ENCODE peak calls at places on chromosomes 6 and 20, in nine cellular contexts. Q is HFF-Myc; Y is HL-60; M is GM06990; Z is HFFc6; R is body of pancreas; D is CD8-positive, alpha-beta T cell; W is tibial artery; G is dorsolateral prefrontal cortex. T is an unnamed sample.

GRCh38 chr6:71126506-71126905 is 162.1 kb upstream of the OGFRL1 start:
- DNase-seq in Y (no peak), R (no peak), Z (no peak), D (no peak), Q (no peak), G (no peak), M (no peak), W (no peak), T (no peak)

GRCh38 chr6:13063300-13063918 is 264.9 kb downstream of the TBC1D7 start:
- DNase-seq in R (no peak), D (no peak), Y (no peak), M (no peak), W (no peak), Z (no peak), G (no peak), Q (no peak), T (no peak)

GRCh38 chr20:3563548-3564177 is 92.8 kb downstream of the ATRN start:
- DNase-seq in G (no peak), R (peak), Y (peak), W (no peak), M (no peak), D (no peak), Q (peak), Z (peak), T (no peak)

GRCh38 chr20:8853805-8854338 is 215.0 kb upstream of the PLCB4 start:
- DNase-seq in Z (peak), Y (peak), Q (peak), G (no peak), W (no peak), M (no peak), D (no peak), R (peak), T (no peak)

GRCh38 chr6:100472674-100473073 is 8.0 kb upstream of the SIM1 start:
- DNase-seq in D (no peak), M (no peak), Z (peak), G (no peak), Q (no peak), R (no peak), Y (no peak), W (no peak), T (no peak)

GRCh38 chr6:159203304-159204005 is 34.3 kb downstream of the FNDC1 start:
- DNase-seq in D (no peak), G (no peak), W (peak), Y (no peak), M (no peak), Q (peak), R (no peak), Z (peak), T (no peak)

GRCh38 chr20:50625986-50626677 is 65.2 kb downstream of the RIPOR3 start:
- DNase-seq in Q (no peak), G (no peak), Y (peak), Z (peak), M (no peak), R (peak), D (no peak), W (peak), T (no peak)

GRCh38 chr20:36644032-36644712 is 1.8 kb downstream of the SLA2 start:
- DNase-seq in R (no peak), Z (no peak), Y (no peak), M (peak), D (peak), Q (no peak), W (no peak), G (no peak), T (no peak)

GRCh38 chr20:20079102-20079784 is 26.9 kb downstream of the CFAP61 start:
- DNase-seq in G (no peak), Q (no peak), M (no peak), R (no peak), Y (no peak), W (no peak), Z (no peak), D (no peak), T (no peak)

GRCh38 chr20:35319206-35320197 is 27.3 kb upstream of the FAM83C start:
- DNase-seq in M (no peak), D (no peak), Y (no peak), Z (peak), W (no peak), G (no peak), Q (no peak), R (no peak), T (no peak)

GRCh38 chr6:84249724-84250123 is 22.3 kb upstream of the CEP162 start:
- DNase-seq in W (no peak), Z (no peak), Y (no peak), R (no peak), G (no peak), M (no peak), D (no peak), Q (peak), T (no peak)

GRCh38 chr6:158642097-158642601 is 2.4 kb downstream of the DYNLT1 start:
- DNase-seq in M (no peak), Y (no peak), G (no peak), Z (peak), Q (no peak), D (no peak), W (peak), R (no peak), T (no peak)

GRCh38 chr6:11380969-11381744 is 148.7 kb upstream of the NEDD9 start:
- DNase-seq in W (no peak), Q (no peak), M (no peak), Y (no peak), Z (no peak), D (no peak), R (no peak), G (no peak), T (no peak)

GRCh38 chr20:25314497-25315417 is 66.9 kb downstream of the PYGB start:
- DNase-seq in G (peak), R (peak), W (peak), Q (no peak), M (no peak), Z (no peak), Y (no peak), D (no peak), T (no peak)

GRCh38 chr20:50335866-50336265 is 145.2 kb downstream of the CEBPB start:
- DNase-seq in G (no peak), R (no peak), M (no peak), Z (no peak), Y (no peak), Q (no peak), W (no peak), D (no peak), T (no peak)

GRCh38 chr6:26195924-26196845 is 109.0 kb downstream of the HFE start:
- DNase-seq in G (no peak), Q (no peak), R (no peak), W (no peak), Z (peak), D (peak), Y (peak), M (peak), T (no peak)

GRCh38 chr20:60261323-60261722 is 303.1 kb downstream of the CDH26 start:
- DNase-seq in G (no peak), R (no peak), W (no peak), M (no peak), Y (no peak), D (no peak), Q (no peak), Z (no peak), T (no peak)

GRCh38 chr20:58081842-58082241 is 146.6 kb downstream of the ANKRD60 start:
- DNase-seq in Q (peak), Z (peak), D (no peak), G (no peak), W (no peak), M (no peak), R (no peak), Y (no peak), T (no peak)

GRCh38 chr6:156167289-156168076 is 609.7 kb upstream of the ARID1B start:
- DNase-seq in R (no peak), G (no peak), W (no peak), Y (no peak), M (no peak), Q (no peak), D (no peak), Z (peak), T (no peak)

GRCh38 chr6:16318538-16318937 is 80.2 kb downstream of the GMPR start:
- DNase-seq in Z (peak), M (no peak), D (peak), Y (no peak), R (no peak), W (peak), G (no peak), Q (no peak), T (no peak)

GRCh38 chr6:94501546-94501945 is 1075.8 kb upstream of the MANEA start:
- DNase-seq in W (no peak), Z (no peak), D (no peak), M (no peak), G (no peak), R (no peak), Y (peak), Q (no peak), T (no peak)

GRCh38 chr6:16559091-16559490 is 202.2 kb downstream of the ATXN1 start:
- DNase-seq in W (no peak), D (no peak), Q (no peak), Y (no peak), M (no peak), G (no peak), R (no peak), Z (no peak), T (no peak)

GRCh38 chr6:20126789-20127653 is 85.2 kb downstream of the MBOAT1 start:
- DNase-seq in Y (peak), G (peak), W (peak), R (peak), M (peak), D (peak), Q (peak), Z (peak), T (no peak)

GRCh38 chr6:74549746-74550145 is 656.1 kb downstream of the COL12A1 start:
- DNase-seq in G (no peak), Y (no peak), R (no peak), W (no peak), Q (no peak), Z (no peak), D (no peak), M (no peak), T (no peak)

GRCh38 chr6:16711551-16712249 is 49.6 kb downstream of the ATXN1 start:
- DNase-seq in W (no peak), Y (no peak), M (peak), R (no peak), Z (no peak), G (no peak), D (peak), Q (no peak), T (no peak)

GRCh38 chr6:43758617-43759050 is 11.4 kb upstream of the VEGFA start:
- DNase-seq in Y (peak), D (no peak), Q (no peak), R (peak), Z (no peak), W (no peak), G (no peak), M (no peak), T (no peak)

GRCh38 chr6:96162711-96163120 is 146.9 kb downstream of the FUT9 start:
- DNase-seq in R (no peak), Z (no peak), D (no peak), W (no peak), M (no peak), Y (no peak), Q (no peak), G (no peak), T (no peak)

GRCh38 chr20:46934746-46935283 is 40.2 kb downstream of the EYA2 start:
- DNase-seq in W (no peak), Y (no peak), R (no peak), G (no peak), Z (no peak), Q (no peak), M (no peak), D (no peak), T (no peak)

GRCh38 chr6:31128093-31128676 is 7.9 kb upstream of the CDSN start:
- DNase-seq in Q (no peak), W (no peak), Z (no peak), M (peak), G (peak), D (peak), Y (peak), R (peak), T (no peak)

GRCh38 chr20:57509665-57510237 is 15.2 kb downstream of the CTCFL start:
- DNase-seq in R (no peak), Q (no peak), M (no peak), W (no peak), Y (peak), G (no peak), Z (no peak), D (no peak), T (no peak)

GRCh38 chr20:39103305-39103704 is 141.2 kb downstream of the DHX35 start:
- DNase-seq in Y (no peak), R (no peak), W (no peak), G (no peak), M (no peak), Q (no peak), D (no peak), Z (no peak), T (no peak)

GRCh38 chr6:158815915-158816314 is 3.3 kb downstream of the EZR start:
- DNase-seq in W (no peak), Z (no peak), M (no peak), Q (no peak), R (no peak), Y (no peak), G (no peak), D (no peak), T (no peak)

GRCh38 chr6:125913864-125914351 is 42.7 kb upstream of the HINT3 start:
- DNase-seq in G (no peak), W (no peak), M (no peak), Y (no peak), R (no peak), D (no peak), Q (peak), Z (peak), T (no peak)

GRCh38 chr20:57259179-57260021 is 7.0 kb downstream of the BMP7 start:
- DNase-seq in D (no peak), Z (no peak), Q (no peak), M (no peak), W (no peak), G (no peak), Y (no peak), R (no peak), T (no peak)

GRCh38 chr20:60959971-60960370 is 292.1 kb upstream of the CDH4 start:
- DNase-seq in D (no peak), Y (no peak), W (no peak), G (no peak), M (no peak), Q (no peak), Z (no peak), R (no peak), T (no peak)

GRCh38 chr6:86728976-86729375 is 208.4 kb upstream of the HTR1E start:
- DNase-seq in D (no peak), Y (no peak), Z (no peak), M (no peak), Q (no peak), W (no peak), R (no peak), G (no peak), T (no peak)

GRCh38 chr20:54103067-54103761 is 32.8 kb upstream of the BCAS1 start:
- DNase-seq in R (peak), W (peak), Y (peak), D (peak), Z (peak), G (peak), Q (no peak), M (no peak), T (peak)

GRCh38 chr6:114220241-114220640 is 122.6 kb downstream of the HS3ST5 start:
- DNase-seq in Y (no peak), M (no peak), G (no peak), W (no peak), R (no peak), Q (no peak), D (no peak), Z (no peak), T (no peak)

DNA sequence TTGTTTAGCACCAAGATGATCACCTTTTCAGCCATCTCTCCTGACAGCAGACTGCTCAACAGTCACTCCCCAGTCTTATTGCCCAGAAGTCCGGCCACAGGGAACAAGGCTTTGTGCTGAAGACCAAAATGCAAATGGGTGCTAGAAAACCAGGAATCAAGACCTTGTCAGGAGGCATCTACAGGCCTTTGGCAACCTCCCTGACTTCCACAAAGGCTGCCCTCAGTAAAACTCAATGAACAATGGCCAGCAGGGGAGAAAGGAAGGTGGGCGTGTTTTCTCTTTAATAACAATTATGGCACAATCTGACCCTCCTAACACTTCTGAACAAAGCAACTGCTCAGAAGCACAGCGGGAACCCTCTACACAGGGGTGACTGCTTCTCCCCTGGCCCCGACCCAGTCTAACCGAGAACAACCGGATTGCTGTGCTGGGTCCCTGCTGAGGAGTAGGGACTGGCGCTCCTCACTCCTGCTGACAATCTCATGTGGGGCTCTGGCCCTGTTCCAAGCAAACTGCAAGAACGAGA is 41.6 kb downstream of the PLCG1 start:
- DNase-seq in W (peak), Z (no peak), D (no peak), Q (no peak), R (no peak), Y (no peak), M (no peak), G (peak), T (no peak)
- TF ChIP-seq CTCF in W (no peak), Z (no peak), D (no peak), Q (no peak), R (no peak), Y (no peak), M (no peak), G (no peak), T (no peak)

DNA sequence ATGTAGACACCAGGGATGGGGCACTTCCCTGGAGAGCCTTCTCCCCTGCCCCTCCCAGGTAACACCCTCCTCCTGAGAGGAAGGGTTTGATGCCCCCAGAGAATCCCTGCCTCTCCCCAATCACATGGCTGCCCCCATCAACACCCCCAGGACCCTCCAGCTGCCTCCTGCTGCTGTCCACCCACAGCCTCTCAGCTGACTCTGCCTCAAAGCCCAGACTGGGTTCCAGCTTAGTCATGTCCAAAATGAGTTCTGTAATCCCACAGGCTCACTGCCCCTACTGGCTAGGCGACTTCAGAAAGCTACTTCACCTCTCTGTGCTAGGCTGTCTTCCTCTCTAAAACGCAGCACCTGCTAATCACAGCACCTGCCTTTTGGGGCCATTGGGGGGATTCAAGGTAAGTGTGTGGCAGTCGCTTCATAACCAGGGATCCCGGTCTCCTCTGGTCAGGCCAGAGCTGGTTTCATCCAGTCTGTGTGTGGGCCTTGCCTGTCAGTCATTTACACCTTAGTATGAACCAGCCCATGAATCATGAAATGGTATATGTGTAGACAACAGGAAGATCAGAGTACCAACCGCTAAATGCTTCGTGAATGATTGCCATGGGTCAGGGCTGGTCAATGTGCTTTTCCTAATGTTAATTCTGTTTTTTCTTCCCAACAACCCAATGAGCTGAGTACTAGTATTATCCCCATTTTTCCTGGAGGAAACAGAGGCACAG is 40.4 kb downstream of the TFEB start:
- DNase-seq in W (no peak), Y (no peak), Z (no peak), Q (no peak), G (no peak), R (no peak), M (no peak), D (no peak), T (no peak)
- TF ChIP-seq CTCF in W (no peak), Y (no peak), Z (peak), Q (no peak), G (no peak), R (no peak), M (no peak), D (no peak), T (no peak)

DNA sequence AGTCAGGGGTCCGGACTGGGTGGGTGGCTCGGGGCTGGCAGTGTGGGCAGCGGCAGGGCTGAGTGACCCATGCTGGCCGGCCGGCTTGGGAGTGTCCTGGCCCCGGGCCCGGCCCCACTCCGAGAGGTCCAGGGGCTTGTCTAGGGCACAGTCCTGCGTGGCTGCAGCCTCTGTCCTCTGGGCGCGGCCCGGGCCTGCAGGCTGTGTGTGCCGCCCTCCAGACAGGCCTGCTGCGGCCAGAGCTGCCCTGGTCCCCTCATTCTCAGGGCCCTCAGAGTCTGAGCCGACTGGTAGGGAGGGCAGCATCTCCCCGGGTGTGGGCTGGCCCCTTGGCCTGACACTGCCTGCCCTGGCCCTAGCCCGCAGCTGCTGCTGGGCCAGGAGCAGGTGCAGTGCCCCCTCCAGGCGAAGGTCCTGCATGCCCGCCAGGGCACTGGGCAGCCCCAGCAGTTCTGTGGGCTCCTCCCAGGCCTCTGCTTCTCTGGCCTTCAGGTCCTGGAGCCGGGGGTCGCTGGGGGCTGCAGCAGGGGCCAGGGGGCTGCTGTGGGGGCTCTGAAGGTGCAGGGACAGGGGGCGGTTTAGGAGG is 6.9 kb upstream of the CABLES2 start:
- DNase-seq in G (no peak), Q (no peak), M (no peak), D (no peak), W (no peak), Z (no peak), R (no peak), Y (no peak), T (no peak)
- TF ChIP-seq CTCF in G (no peak), Q (peak), M (peak), D (no peak), W (no peak), Z (peak), R (no peak), Y (no peak), T (no peak)

GRCh38 chr6:166614589-166614988 is 12.5 kb downstream of the RPS6KA2 start:
- DNase-seq in W (peak), Y (no peak), M (no peak), G (no peak), Z (no peak), Q (no peak), R (no peak), D (no peak), T (no peak)
- TF ChIP-seq CTCF in W (no peak), Y (no peak), M (no peak), G (no peak), Z (no peak), Q (no peak), R (no peak), D (no peak), T (no peak)

GRCh38 chr6:113184291-113184690 is 672.9 kb upstream of the MARCKS start:
- DNase-seq in M (no peak), R (no peak), Z (peak), D (no peak), Y (no peak), Q (no peak), G (no peak), W (no peak), T (no peak)
- TF ChIP-seq CTCF in M (no peak), R (no peak), Z (peak), D (no peak), Y (no peak), Q (no peak), G (no peak), W (no peak), T (no peak)